ENCODE peak calls at places on chromosomes 2 and 18, in seven cellular contexts. One of them, this sample, is unnamed.
A peak's percentile ranks its signal among the peaks of the same experiment; 100 is the strongest.

GRCh38 chr2:204972606-204973336 is 427.5 kb downstream of the PARD3B start:
- DNase-seq in ACHN: no peak
- DNase-seq in Peyer's patch: no peak
- DNase-seq in PC-9: no peak
- DNase-seq in left ventricle myocardium inferior: no peak
- DNase-seq in renal cortical epithelial cell: no peak
- DNase-seq in stimulated activated CD4-positive, alpha-beta T cell treated with anti-CD3 and anti-CD28 coated beads, Interleukin-4, amount 100 ng/mL, for 48 hours: no peak
- DNase-seq in this sample: no peak

GRCh38 chr18:42760290-42760689 is 355.2 kb downstream of the RIT2 start:
- DNase-seq in ACHN: no peak
- DNase-seq in Peyer's patch: no peak
- DNase-seq in PC-9: no peak
- DNase-seq in left ventricle myocardium inferior: no peak
- DNase-seq in renal cortical epithelial cell: no peak
- DNase-seq in stimulated activated CD4-positive, alpha-beta T cell treated with anti-CD3 and anti-CD28 coated beads, Interleukin-4, amount 100 ng/mL, for 48 hours: no peak
- DNase-seq in this sample: no peak

GRCh38 chr2:105256431-105257047 is 15.0 kb downstream of the GPR45 start:
- DNase-seq in ACHN: no peak
- DNase-seq in Peyer's patch: no peak
- DNase-seq in PC-9: no peak
- DNase-seq in left ventricle myocardium inferior: no peak
- DNase-seq in renal cortical epithelial cell: no peak
- DNase-seq in stimulated activated CD4-positive, alpha-beta T cell treated with anti-CD3 and anti-CD28 coated beads, Interleukin-4, amount 100 ng/mL, for 48 hours: no peak
- DNase-seq in this sample: no peak

GRCh38 chr2:233832869-233833812 is 21.2 kb downstream of the HJURP start:
- DNase-seq in ACHN: peak; percentile 74
- DNase-seq in Peyer's patch: peak; percentile 58
- DNase-seq in PC-9: peak; percentile 77
- DNase-seq in left ventricle myocardium inferior: no peak
- DNase-seq in renal cortical epithelial cell: peak; percentile 65
- DNase-seq in stimulated activated CD4-positive, alpha-beta T cell treated with anti-CD3 and anti-CD28 coated beads, Interleukin-4, amount 100 ng/mL, for 48 hours: no peak
- DNase-seq in this sample: peak; percentile 26

GRCh38 chr18:56992777-56993176 is 154.1 kb upstream of the BOD1L2 start:
- DNase-seq in ACHN: no peak
- DNase-seq in Peyer's patch: no peak
- DNase-seq in PC-9: no peak
- DNase-seq in left ventricle myocardium inferior: no peak
- DNase-seq in renal cortical epithelial cell: no peak
- DNase-seq in stimulated activated CD4-positive, alpha-beta T cell treated with anti-CD3 and anti-CD28 coated beads, Interleukin-4, amount 100 ng/mL, for 48 hours: no peak
- DNase-seq in this sample: no peak

GRCh38 chr2:6835467-6835866 is 30.2 kb downstream of the CMPK2 start:
- DNase-seq in ACHN: no peak
- DNase-seq in Peyer's patch: no peak
- DNase-seq in PC-9: no peak
- DNase-seq in left ventricle myocardium inferior: no peak
- DNase-seq in renal cortical epithelial cell: no peak
- DNase-seq in stimulated activated CD4-positive, alpha-beta T cell treated with anti-CD3 and anti-CD28 coated beads, Interleukin-4, amount 100 ng/mL, for 48 hours: no peak
- DNase-seq in this sample: no peak

GRCh38 chr2:88450925-88451575 is 1.4 kb downstream of the FOXI3 start:
- DNase-seq in ACHN: no peak
- DNase-seq in Peyer's patch: no peak
- DNase-seq in PC-9: no peak
- DNase-seq in left ventricle myocardium inferior: no peak
- DNase-seq in renal cortical epithelial cell: no peak
- DNase-seq in stimulated activated CD4-positive, alpha-beta T cell treated with anti-CD3 and anti-CD28 coated beads, Interleukin-4, amount 100 ng/mL, for 48 hours: no peak
- DNase-seq in this sample: no peak

GRCh38 chr2:71064754-71065621 is 3.5 kb upstream of the NAGK start:
- DNase-seq in ACHN: no peak
- DNase-seq in Peyer's patch: peak; percentile 59
- DNase-seq in PC-9: no peak
- DNase-seq in left ventricle myocardium inferior: no peak
- DNase-seq in renal cortical epithelial cell: no peak
- DNase-seq in stimulated activated CD4-positive, alpha-beta T cell treated with anti-CD3 and anti-CD28 coated beads, Interleukin-4, amount 100 ng/mL, for 48 hours: no peak
- DNase-seq in this sample: no peak

GRCh38 chr2:104852161-104852689 is 1.7 kb upstream of the POU3F3 start:
- DNase-seq in ACHN: peak; percentile 59
- DNase-seq in Peyer's patch: no peak
- DNase-seq in PC-9: no peak
- DNase-seq in left ventricle myocardium inferior: no peak
- DNase-seq in renal cortical epithelial cell: no peak
- DNase-seq in stimulated activated CD4-positive, alpha-beta T cell treated with anti-CD3 and anti-CD28 coated beads, Interleukin-4, amount 100 ng/mL, for 48 hours: no peak
- DNase-seq in this sample: no peak

GRCh38 chr2:37886745-37887144 is 38.3 kb upstream of the RMDN2 start:
- DNase-seq in ACHN: no peak
- DNase-seq in Peyer's patch: no peak
- DNase-seq in PC-9: no peak
- DNase-seq in left ventricle myocardium inferior: no peak
- DNase-seq in renal cortical epithelial cell: peak; percentile 18
- DNase-seq in stimulated activated CD4-positive, alpha-beta T cell treated with anti-CD3 and anti-CD28 coated beads, Interleukin-4, amount 100 ng/mL, for 48 hours: no peak
- DNase-seq in this sample: no peak

GRCh38 chr2:74461187-74462053 is 3.2 kb downstream of the WBP1 start:
- DNase-seq in ACHN: no peak
- DNase-seq in Peyer's patch: no peak
- DNase-seq in PC-9: no peak
- DNase-seq in left ventricle myocardium inferior: no peak
- DNase-seq in renal cortical epithelial cell: no peak
- DNase-seq in stimulated activated CD4-positive, alpha-beta T cell treated with anti-CD3 and anti-CD28 coated beads, Interleukin-4, amount 100 ng/mL, for 48 hours: no peak
- DNase-seq in this sample: no peak

GRCh38 chr18:10035306-10035991 is 121.6 kb downstream of the VAPA start:
- DNase-seq in ACHN: peak; percentile 15
- DNase-seq in Peyer's patch: no peak
- DNase-seq in PC-9: peak; percentile 93
- DNase-seq in left ventricle myocardium inferior: no peak
- DNase-seq in renal cortical epithelial cell: peak; percentile 55
- DNase-seq in stimulated activated CD4-positive, alpha-beta T cell treated with anti-CD3 and anti-CD28 coated beads, Interleukin-4, amount 100 ng/mL, for 48 hours: no peak
- DNase-seq in this sample: no peak

GRCh38 chr2:96138146-96139145 is at the start of gene ASTL:
- DNase-seq in ACHN: peak; percentile 39
- DNase-seq in Peyer's patch: peak; percentile 78
- DNase-seq in PC-9: peak; percentile 80
- DNase-seq in left ventricle myocardium inferior: peak; percentile 5
- DNase-seq in renal cortical epithelial cell: peak; percentile 10
- DNase-seq in stimulated activated CD4-positive, alpha-beta T cell treated with anti-CD3 and anti-CD28 coated beads, Interleukin-4, amount 100 ng/mL, for 48 hours: no peak
- DNase-seq in this sample: no peak

GRCh38 chr18:59432796-59433195 is 73.7 kb upstream of the LMAN1 start:
- DNase-seq in ACHN: no peak
- DNase-seq in Peyer's patch: no peak
- DNase-seq in PC-9: no peak
- DNase-seq in left ventricle myocardium inferior: no peak
- DNase-seq in renal cortical epithelial cell: no peak
- DNase-seq in stimulated activated CD4-positive, alpha-beta T cell treated with anti-CD3 and anti-CD28 coated beads, Interleukin-4, amount 100 ng/mL, for 48 hours: no peak
- DNase-seq in this sample: no peak